ENCODE peak calls at places on chromosomes 13 and 19, in six cellular contexts. D is GM20000, W is GM23338, T is ovary, X is RWPE1, L is BJ. V is an unnamed sample.

GRCh38 chr19:54871713-54872112 is 2.3 kb upstream of the FCAR start:
- DNase-seq in D (no peak), W (no peak), T (no peak), X (no peak), L (no peak), V (no peak)

GRCh38 chr13:99985886-99986527 is 4.4 kb downstream of the ZIC2 start:
- DNase-seq in D (no peak), W (no peak), T (no peak), X (no peak), L (no peak), V (no peak)

GRCh38 chr19:42176990-42177685 is 40.3 kb downstream of the DEDD2 start:
- DNase-seq in D (peak), W (peak), T (peak), X (peak), L (no peak), V (no peak)

GRCh38 chr13:97283888-97284287 is 61.8 kb downstream of the MBNL2 start:
- DNase-seq in D (no peak), W (no peak), T (no peak), X (no peak), L (no peak), V (no peak)

GRCh38 chr19:19447536-19448237 is 42.2 kb downstream of the GATAD2A start:
- DNase-seq in D (no peak), W (no peak), T (no peak), X (no peak), L (no peak), V (no peak)

GRCh38 chr19:16585808-16586476 is 13.7 kb upstream of the SLC35E1 start:
- DNase-seq in D (peak), W (no peak), T (no peak), X (no peak), L (no peak), V (no peak)

GRCh38 chr13:33690321-33690720 is 127.6 kb upstream of the RFC3 start:
- DNase-seq in D (no peak), W (no peak), T (no peak), X (no peak), L (no peak), V (no peak)

GRCh38 chr19:35592226-35592625 is 6.3 kb downstream of the PMIS2 start:
- DNase-seq in D (peak), W (peak), T (no peak), X (no peak), L (no peak), V (no peak)

GRCh38 chr13:44649118-44649455 is 73.0 kb upstream of the TSC22D1 start:
- DNase-seq in D (no peak), W (peak), T (no peak), X (no peak), L (no peak), V (no peak)

GRCh38 chr13:97212540-97213146 is 9.5 kb upstream of the MBNL2 start:
- DNase-seq in D (no peak), W (peak), T (no peak), X (peak), L (no peak), V (no peak)

GRCh38 chr13:113114511-113115362 is 7.9 kb upstream of the F10 start:
- DNase-seq in D (no peak), W (no peak), T (peak), X (no peak), L (no peak), V (no peak)

GRCh38 chr19:8526345-8527062 is 12.5 kb upstream of the ZNF414 start:
- DNase-seq in D (no peak), W (peak), T (peak), X (peak), L (peak), V (no peak)

GRCh38 chr19:41427647-41428480 is 690 bp upstream of the B3GNT8 start:
- DNase-seq in D (no peak), W (peak), T (peak), X (peak), L (no peak), V (no peak)

GRCh38 chr19:41930926-41931592 is 2.8 kb upstream of the ERFL start:
- DNase-seq in D (no peak), W (peak), T (no peak), X (no peak), L (no peak), V (no peak)

GRCh38 chr19:38441660-38442348 is 8.3 kb downstream of the RYR1 start:
- DNase-seq in D (peak), W (peak), T (no peak), X (no peak), L (no peak), V (no peak)

GRCh38 chr19:7099597-7099921 is 30.1 kb downstream of the ZNF557 start:
- DNase-seq in D (no peak), W (no peak), T (no peak), X (no peak), L (peak), V (no peak)

GRCh38 chr13:49859568-49859967 is 67.1 kb upstream of the KPNA3 start:
- DNase-seq in D (no peak), W (no peak), T (no peak), X (peak), L (peak), V (peak)

GRCh38 chr13:111217661-111218060 is 102.6 kb downstream of the ARHGEF7 start:
- DNase-seq in D (no peak), W (no peak), T (peak), X (no peak), L (no peak), V (no peak)

GRCh38 chr19:46859637-46860124 is 1.1 kb upstream of the ARHGAP35 start:
- DNase-seq in D (no peak), W (no peak), T (peak), X (no peak), L (no peak), V (no peak)

GRCh38 chr13:106109391-106109791 is 426.1 kb downstream of the EFNB2 start:
- DNase-seq in D (no peak), W (no peak), T (no peak), X (no peak), L (peak), V (peak)

DNA sequence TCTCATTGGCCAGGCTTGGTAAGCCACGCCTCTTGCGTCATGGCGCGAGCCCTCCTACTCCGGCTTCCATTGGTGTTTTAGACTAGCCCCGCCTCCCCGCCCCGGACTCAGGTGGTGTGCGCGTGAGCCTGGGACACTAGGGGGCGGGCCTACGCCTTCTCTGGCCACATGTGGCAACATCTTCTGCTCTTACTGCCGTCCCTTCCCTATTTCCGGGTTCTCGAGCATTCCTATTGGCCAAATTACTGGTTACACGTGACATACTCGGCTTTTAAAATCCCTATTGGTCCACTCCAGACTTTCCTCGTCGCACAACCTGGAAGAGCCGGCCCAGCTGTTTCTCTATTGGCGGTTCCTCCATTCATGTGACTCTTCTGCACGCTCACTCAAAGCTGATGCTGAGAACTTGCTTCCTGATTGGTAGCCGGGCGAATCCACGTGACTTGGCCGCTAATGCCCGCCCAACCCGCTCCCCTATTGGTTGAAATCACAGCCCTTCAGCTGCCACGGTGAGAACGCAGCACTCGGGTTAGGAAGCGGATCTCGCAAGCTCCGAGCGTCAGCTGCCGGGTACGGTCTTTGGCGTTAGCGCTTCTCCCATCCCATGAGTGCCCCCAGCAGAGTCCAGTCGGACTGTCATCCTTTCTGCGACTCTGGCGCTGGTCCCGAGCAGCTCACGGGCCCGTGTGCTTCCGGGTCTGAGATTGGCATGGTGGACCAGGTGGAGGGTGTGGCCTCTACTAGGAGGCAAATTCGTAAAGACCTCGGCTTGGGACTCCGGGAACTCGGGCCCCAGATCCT is at the start of gene BLOC1S3:
- DNase-seq in D (peak), W (peak), T (peak), X (peak), L (peak), V (peak)
- TF ChIP-seq CTCF in D (peak), W (peak), T (peak), X (peak), L (peak), V (peak)

DNA sequence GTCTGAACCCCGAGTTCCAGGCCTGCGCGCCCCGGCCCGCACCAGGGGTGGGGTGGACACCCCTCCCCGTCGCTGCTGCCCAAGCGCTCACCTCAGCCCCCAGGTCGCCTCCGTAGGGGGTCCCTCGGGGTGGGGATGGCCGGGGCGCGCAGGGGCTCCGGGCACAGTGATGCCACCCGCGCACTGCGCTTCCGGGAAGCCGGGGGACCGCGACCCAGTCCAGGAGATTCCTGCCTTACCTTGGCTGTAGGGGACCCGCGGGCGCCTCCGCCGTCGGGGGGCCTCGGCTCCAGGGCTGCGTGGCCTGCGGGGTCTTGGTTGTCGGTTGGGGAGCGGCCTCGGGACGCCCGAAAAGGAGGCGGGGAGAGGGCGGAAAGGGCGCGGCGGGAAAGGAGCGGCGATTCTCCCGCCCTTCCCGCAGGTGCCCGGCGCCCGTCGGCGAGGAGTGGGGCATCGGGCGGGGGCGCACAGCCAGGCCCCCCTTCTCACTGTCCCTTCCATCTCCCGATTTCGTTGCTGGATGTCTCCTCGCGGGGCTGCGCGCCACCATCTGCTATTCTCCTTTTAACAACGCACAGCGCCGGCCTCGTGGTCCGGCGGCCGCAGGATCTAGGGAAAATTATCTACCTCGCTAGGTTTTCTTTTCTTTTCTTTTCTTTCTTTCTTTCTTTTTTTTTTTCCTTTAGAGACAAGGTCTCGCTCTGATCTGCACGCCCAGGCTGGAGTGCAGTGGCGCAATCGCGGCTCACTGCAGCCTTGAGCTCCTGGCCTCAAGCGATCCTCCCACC is at the start of gene KEAP1:
- DNase-seq in D (peak), W (peak), T (peak), X (no peak), L (no peak), V (no peak)
- TF ChIP-seq CTCF in D (no peak), W (no peak), T (no peak), X (no peak), L (no peak), V (no peak)

GRCh38 chr19:23283925-23284324 is 33.7 kb upstream of the ZNF724 start:
- DNase-seq in D (peak), W (peak), T (peak), X (no peak), L (no peak), V (no peak)
- TF ChIP-seq CTCF in D (peak), W (peak), T (no peak), X (peak), L (peak), V (peak)

GRCh38 chr19:31232220-31232619 is 117.0 kb downstream of the TSHZ3 start:
- DNase-seq in D (no peak), W (peak), T (no peak), X (no peak), L (no peak), V (peak)
- TF ChIP-seq CTCF in D (no peak), W (peak), T (no peak), X (no peak), L (no peak), V (no peak)

GRCh38 chr13:74761794-74762193 is 627.6 kb upstream of the KLF12 start:
- DNase-seq in D (no peak), W (peak), T (no peak), X (no peak), L (no peak), V (peak)
- TF ChIP-seq CTCF in D (no peak), W (no peak), T (no peak), X (no peak), L (no peak), V (no peak)

GRCh38 chr19:3073159-3073563 is 10.9 kb upstream of the TLE5 start:
- DNase-seq in D (no peak), W (peak), T (peak), X (peak), L (no peak), V (no peak)

GRCh38 chr19:3071764-3072163 is 9.5 kb upstream of the TLE5 start:
- DNase-seq in D (no peak), W (no peak), T (no peak), X (no peak), L (no peak), V (no peak)

GRCh38 chr19:3075605-3076431 is 13.5 kb upstream of the TLE5 start:
- DNase-seq in D (peak), W (peak), T (peak), X (peak), L (no peak), V (no peak)

GRCh38 chr19:3079578-3079977 is 14.6 kb upstream of the GNA11 start:
- DNase-seq in D (no peak), W (no peak), T (no peak), X (no peak), L (no peak), V (no peak)

DNA sequence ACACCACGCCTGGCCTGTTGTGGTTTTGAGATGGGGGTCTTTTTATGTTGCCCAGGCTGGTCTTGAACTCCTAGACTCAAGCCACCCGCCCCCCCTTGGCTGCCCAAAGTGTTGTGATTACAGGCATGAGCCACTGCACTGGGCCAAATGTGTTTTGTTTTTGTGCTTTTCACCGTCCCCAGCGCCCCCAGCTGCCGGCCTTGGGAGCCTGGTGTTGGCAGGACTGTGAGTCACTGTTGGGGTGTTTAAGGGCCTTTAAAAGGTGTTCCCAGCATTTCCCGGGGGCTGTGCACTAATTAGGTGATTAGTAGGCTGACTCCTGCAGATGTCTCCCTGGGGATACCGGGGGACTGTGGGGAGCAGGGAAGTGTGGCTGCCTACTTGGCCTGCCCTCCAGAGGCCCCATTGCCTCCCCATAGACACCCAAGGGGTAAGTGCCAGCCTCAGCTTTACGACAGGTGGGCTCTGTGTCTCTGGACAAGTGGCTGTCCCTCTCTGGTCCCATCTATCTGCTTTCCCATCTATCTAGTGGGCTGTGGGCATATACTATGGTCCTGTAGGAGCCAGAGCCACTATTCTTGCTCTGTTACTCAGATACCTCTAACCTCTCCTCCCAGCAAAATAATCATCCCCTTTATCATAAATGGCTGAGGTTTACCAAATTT is 11.8 kb upstream of the TLE5 start:
- DNase-seq in D (no peak), W (peak), T (peak), X (no peak), L (no peak), V (no peak)
- TF ChIP-seq CTCF in D (no peak), W (peak), T (peak), X (no peak), L (peak), V (peak)

V was measured in AG09309.